ENCODE peak calls at places on chromosomes 2 and 18, in seven cellular contexts. X is KBM-7, J is HuH-7.5, Q is cortex of kidney, Y is SJSA1, T is iris pigment epithelial cell, Z is cardiac fibroblast. P is an unnamed sample.
A peak's percentile ranks its signal among the peaks of the same experiment; 100 is the strongest.

GRCh38 chr2:44691174-44691785 is 250.2 kb upstream of the SIX3 start:
- DNase-seq in X (no peak), J (no peak), Q (no peak), Y (no peak), T (no peak), Z (no peak), P (no peak)

GRCh38 chr2:102634831-102635241 is 15.5 kb downstream of the SLC9A2 start:
- DNase-seq in X (no peak), J (no peak), Q (no peak), Y (no peak), T (no peak), Z (no peak), P (no peak)

GRCh38 chr2:215870088-215870490 is 143.3 kb downstream of the MREG start:
- DNase-seq in X (no peak), J (no peak), Q (no peak), Y (no peak), T (peak; percentile 83), Z (peak; percentile 75), P (no peak)

GRCh38 chr2:127917916-127918315 is 32.2 kb upstream of the AMMECR1L start:
- DNase-seq in X (no peak), J (no peak), Q (no peak), Y (no peak), T (peak; percentile 66), Z (peak; percentile 45), P (no peak)

GRCh38 chr18:49241852-49242251 is 218.6 kb downstream of the DYM start:
- DNase-seq in X (no peak), J (no peak), Q (no peak), Y (no peak), T (peak; percentile 80), Z (peak; percentile 60), P (no peak)

GRCh38 chr2:133721155-133721554 is 152.9 kb upstream of the NCKAP5 start:
- DNase-seq in X (no peak), J (no peak), Q (no peak), Y (no peak), T (peak; percentile 57), Z (no peak), P (no peak)

GRCh38 chr2:5991305-5991968 is 299.3 kb downstream of the SOX11 start:
- DNase-seq in X (no peak), J (no peak), Q (no peak), Y (no peak), T (peak; percentile 9), Z (no peak), P (no peak)

GRCh38 chr2:233566141-233566956 is at the start of gene USP40:
- DNase-seq in X (peak; percentile 85), J (peak; percentile 49), Q (no peak), Y (peak; percentile 90), T (peak; percentile 88), Z (peak; percentile 92), P (peak; percentile 35)

GRCh38 chr2:47092465-47092864 is 62.6 kb downstream of the STPG4 start:
- DNase-seq in X (no peak), J (no peak), Q (no peak), Y (no peak), T (no peak), Z (no peak), P (no peak)

GRCh38 chr2:32632089-32632488 is 4.2 kb downstream of the TTC27 start:
- DNase-seq in X (no peak), J (no peak), Q (no peak), Y (no peak), T (peak; percentile 83), Z (peak; percentile 52), P (no peak)

GRCh38 chr18:59927246-59927825 is 27.5 kb downstream of the PMAIP1 start:
- DNase-seq in X (peak; percentile 61), J (no peak), Q (no peak), Y (no peak), T (peak; percentile 83), Z (peak; percentile 66), P (no peak)

GRCh38 chr2:40103163-40103562 is 324.1 kb upstream of the THUMPD2 start:
- DNase-seq in X (no peak), J (no peak), Q (no peak), Y (peak; percentile 76), T (peak; percentile 84), Z (peak; percentile 81), P (no peak)

GRCh38 chr2:142865924-142866323 is 11.5 kb upstream of the KYNU start:
- DNase-seq in X (peak; percentile 53), J (no peak), Q (no peak), Y (no peak), T (peak; percentile 53), Z (no peak), P (no peak)

GRCh38 chr2:177322801-177323261 is 58.3 kb upstream of the NFE2L2 start:
- DNase-seq in X (no peak), J (no peak), Q (no peak), Y (no peak), T (no peak), Z (no peak), P (peak; percentile 7)

GRCh38 chr18:63511285-63511684 is 30.9 kb upstream of the SERPINB12 start:
- DNase-seq in X (no peak), J (no peak), Q (no peak), Y (no peak), T (peak; percentile 61), Z (peak; percentile 73), P (no peak)

GRCh38 chr2:85852979-85853498 is 35.8 kb downstream of the ST3GAL5 start:
- DNase-seq in X (peak; percentile 27), J (no peak), Q (no peak), Y (no peak), T (no peak), Z (no peak), P (no peak)

GRCh38 chr2:188494906-188495305 is 203.2 kb downstream of the GULP1 start:
- DNase-seq in X (no peak), J (no peak), Q (no peak), Y (no peak), T (no peak), Z (no peak), P (no peak)

GRCh38 chr2:56522605-56523089 is 338.9 kb downstream of the CCDC85A start:
- DNase-seq in X (no peak), J (no peak), Q (no peak), Y (no peak), T (peak; percentile 68), Z (peak; percentile 28), P (no peak)

GRCh38 chr18:48398074-48398473 is 11.1 kb downstream of the ZBTB7C start:
- DNase-seq in X (no peak), J (no peak), Q (no peak), Y (no peak), T (no peak), Z (no peak), P (no peak)

P was measured in T47D.